ENCODE peak calls at places on chromosomes 5 and 9, in four cellular contexts. B is HepG2, A is tibial nerve, J is A549. R is an unnamed sample.

GRCh38 chr9:6876195-6876594 is 118.4 kb downstream of the KDM4C start:
- DNase-seq in A (no peak), B (no peak), J (no peak), R (no peak)

GRCh38 chr9:34140853-34141252 is 14.4 kb upstream of the DCAF12 start:
- DNase-seq in J (no peak), B (no peak), A (no peak), R (no peak)

GRCh38 chr5:178431777-178432155 is 158.4 kb downstream of the COL23A1 start:
- DNase-seq in J (no peak), B (no peak), A (no peak), R (no peak)

GRCh38 chr9:127634021-127634420 is 21.9 kb downstream of the STXBP1 start:
- DNase-seq in J (no peak), B (no peak), A (no peak), R (no peak)

GRCh38 chr5:6719896-6720560 is 6.8 kb downstream of the TENT4A start:
- DNase-seq in B (no peak), A (no peak), J (no peak), R (no peak)

GRCh38 chr5:77518304-77518703 is 26.2 kb upstream of the WDR41 start:
- DNase-seq in A (no peak), J (peak; percentile 7), B (peak; percentile 18), R (no peak)

GRCh38 chr9:115213777-115214428 is 95.9 kb upstream of the TNC start:
- DNase-seq in B (no peak), A (no peak), J (peak; percentile 19), R (no peak)

GRCh38 chr9:33750307-33750838 is 45.0 kb upstream of the PRSS3 start:
- DNase-seq in J (peak; percentile 53), A (no peak), B (no peak), R (no peak)

GRCh38 chr9:16718296-16718695 is 152.2 kb downstream of the BNC2 start:
- DNase-seq in J (no peak), B (no peak), A (no peak), R (no peak)

GRCh38 chr9:120490888-120491595 is 88.9 kb downstream of the CDK5RAP2 start:
- DNase-seq in J (no peak), B (no peak), A (no peak), R (no peak)

GRCh38 chr5:43014522-43014921 is 25.6 kb downstream of the ANXA2R start:
- DNase-seq in B (no peak), J (no peak), A (no peak), R (no peak)

GRCh38 chr9:127449332-127449966 is 1.8 kb downstream of the RPL12 start:
- DNase-seq in B (no peak), J (no peak), A (no peak), R (no peak)

GRCh38 chr9:12908910-12909309 is 134.1 kb downstream of the LURAP1L start:
- DNase-seq in B (no peak), A (no peak), J (no peak), R (no peak)

GRCh38 chr5:45800331-45800730 is 104.2 kb upstream of the HCN1 start:
- DNase-seq in A (no peak), B (no peak), J (no peak), R (no peak)

GRCh38 chr9:100669968-100670367 is 92.1 kb downstream of the CAVIN4 start:
- DNase-seq in B (no peak), J (no peak), A (no peak), R (no peak)

GRCh38 chr9:104997536-104997935 is 69.6 kb upstream of the ABCA1 start:
- DNase-seq in A (no peak), B (no peak), J (no peak), R (no peak)

GRCh38 chr9:5511476-5511875 is 1.1 kb downstream of the PDCD1LG2 start:
- DNase-seq in B (no peak), A (no peak), J (no peak), R (no peak)

GRCh38 chr5:132714456-132715307 is 22.7 kb downstream of the KIF3A start:
- DNase-seq in B (peak; percentile 3), A (no peak), J (no peak), R (no peak)

GRCh38 chr5:19771174-19771835 is 216.7 kb downstream of the CDH18 start:
- DNase-seq in A (no peak), B (no peak), J (no peak), R (no peak)

DNA sequence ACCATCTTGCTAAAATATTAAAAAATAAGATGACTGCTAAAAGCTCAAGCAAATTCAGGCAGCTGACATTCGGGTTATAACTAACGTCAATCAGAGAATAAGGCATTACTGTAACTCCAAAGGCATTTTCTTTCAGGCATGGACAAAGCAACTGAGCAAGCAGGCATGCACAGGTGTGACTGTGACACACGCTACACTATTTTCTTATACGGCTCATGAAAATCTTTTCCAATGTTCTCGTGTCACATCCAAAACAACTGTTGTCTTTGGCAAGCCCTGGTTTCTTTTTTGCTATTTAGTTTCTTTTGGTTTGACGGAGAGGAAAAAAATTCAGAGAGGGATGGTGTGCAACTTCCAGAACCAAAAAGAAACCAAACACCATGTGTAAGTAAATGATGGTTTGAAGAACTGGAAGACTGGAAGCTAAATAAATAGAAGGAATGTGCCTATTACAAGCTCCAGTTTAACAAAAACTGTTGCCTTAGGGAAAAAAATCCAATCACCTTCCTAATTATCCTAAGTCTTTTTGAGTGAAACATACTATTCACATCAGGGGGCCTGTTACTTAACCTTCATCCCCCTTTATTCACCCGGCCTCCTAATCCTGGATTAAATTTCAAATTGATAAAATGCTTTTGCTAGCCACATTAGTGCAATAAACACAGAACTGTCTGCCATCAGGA is 277.6 kb downstream of the PSAT1 start:
- DNase-seq in B (no peak), A (no peak), J (no peak), R (no peak)
- TF ChIP-seq EP300 in B (no peak), A (no peak), J (no peak), R (no peak)

DNA sequence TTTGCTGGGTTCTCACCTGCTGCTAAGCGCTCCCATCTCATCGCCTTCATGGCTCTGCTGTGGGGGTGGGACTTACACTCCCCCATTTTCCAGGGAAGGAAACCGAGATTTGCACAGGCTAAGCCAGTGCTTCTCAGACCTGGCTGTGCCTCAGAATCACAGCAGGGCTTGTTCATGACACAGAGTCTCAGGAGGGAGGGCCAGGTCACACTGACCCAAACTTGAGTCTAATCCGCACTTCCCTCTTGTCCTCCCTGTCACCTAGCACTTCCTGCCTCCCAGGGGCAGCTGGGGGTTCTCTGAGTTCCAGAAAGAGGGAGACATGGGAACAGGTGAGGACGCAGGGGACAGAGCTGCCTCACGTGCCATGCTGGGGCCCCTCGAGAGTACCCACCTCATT is 15.6 kb upstream of the IER5L start:
- DNase-seq in A (no peak), B (no peak), J (no peak), R (no peak)
- TF ChIP-seq EP300 in A (no peak), B (no peak), J (no peak), R (no peak)

GRCh38 chr5:106874531-106874930 is 796.2 kb downstream of the EFNA5 start:
- DNase-seq in A (no peak), B (no peak), J (no peak), R (no peak)

GRCh38 chr5:106874974-106875373 is 795.8 kb downstream of the EFNA5 start:
- DNase-seq in A (no peak), B (no peak), J (no peak), R (no peak)

GRCh38 chr5:106875591-106876297 is 795.0 kb downstream of the EFNA5 start:
- DNase-seq in J (peak; percentile 6), B (peak; percentile 62), A (no peak), R (no peak)

GRCh38 chr5:106876298-106876622 is 794.5 kb downstream of the EFNA5 start:
- DNase-seq in A (no peak), J (no peak), B (no peak), R (no peak)

GRCh38 chr5:106873558-106873957 is 797.2 kb downstream of the EFNA5 start:
- DNase-seq in B (no peak), J (no peak), A (no peak), R (no peak)
- TF ChIP-seq EP300 in B (no peak), J (no peak), A (no peak), R (no peak)

GRCh38 chr9:121557581-121558422 is 58.2 kb upstream of the GGTA1 start:
- DNase-seq in A (no peak), B (no peak), J (no peak), R (no peak)
- TF ChIP-seq EP300 in A (peak; percentile 57), B (no peak), J (no peak), R (peak; percentile 59)